ENCODE peak calls at places on chromosomes 13 and 19, in four cellular contexts. One of them, this sample, is unnamed.
A peak's percentile ranks its signal among the peaks of the same experiment; 100 is the strongest.

GRCh38 chr19:46860846-46861690 is at the start of gene ARHGAP35:
- DNase-seq in heart right ventricle: peak; percentile 43
- DNase-seq in fibroblast of lung: no peak
- DNase-seq in aorta: peak; percentile 87
- DNase-seq in this sample: peak; percentile 71

GRCh38 chr19:39032164-39032918 is at the start of gene FBXO27:
- DNase-seq in heart right ventricle: peak; percentile 30
- DNase-seq in fibroblast of lung: peak; percentile 21
- DNase-seq in aorta: peak; percentile 81
- DNase-seq in this sample: peak; percentile 25

GRCh38 chr19:39200066-39200817 is 3.5 kb downstream of the NCCRP1 start:
- DNase-seq in heart right ventricle: no peak
- DNase-seq in fibroblast of lung: no peak
- DNase-seq in aorta: no peak
- DNase-seq in this sample: no peak

GRCh38 chr13:33347866-33348265 is 62.3 kb upstream of the STARD13 start:
- DNase-seq in heart right ventricle: no peak
- DNase-seq in fibroblast of lung: peak; percentile 13
- DNase-seq in aorta: no peak
- DNase-seq in this sample: peak; percentile 15

GRCh38 chr19:13128583-13128982 is 10.5 kb downstream of the NACC1 start:
- DNase-seq in heart right ventricle: no peak
- DNase-seq in fibroblast of lung: no peak
- DNase-seq in aorta: no peak
- DNase-seq in this sample: no peak

GRCh38 chr13:22964245-22964966 is 216.4 kb upstream of the SGCG start:
- DNase-seq in heart right ventricle: no peak
- DNase-seq in fibroblast of lung: no peak
- DNase-seq in aorta: no peak
- DNase-seq in this sample: no peak

GRCh38 chr13:40922437-40923040 is 96.6 kb downstream of the ELF1 start:
- DNase-seq in heart right ventricle: peak; percentile 18
- DNase-seq in fibroblast of lung: no peak
- DNase-seq in aorta: no peak
- DNase-seq in this sample: no peak

GRCh38 chr19:29858621-29859020 is 46.8 kb downstream of the CCNE1 start:
- DNase-seq in heart right ventricle: no peak
- DNase-seq in fibroblast of lung: no peak
- DNase-seq in aorta: peak; percentile 66
- DNase-seq in this sample: no peak

GRCh38 chr19:6362351-6362801 is 1.0 kb downstream of the CLPP start:
- DNase-seq in heart right ventricle: no peak
- DNase-seq in fibroblast of lung: no peak
- DNase-seq in aorta: no peak
- DNase-seq in this sample: no peak

GRCh38 chr19:7866399-7867091 is 7.6 kb downstream of the PRR36 start:
- DNase-seq in heart right ventricle: no peak
- DNase-seq in fibroblast of lung: no peak
- DNase-seq in aorta: no peak
- DNase-seq in this sample: no peak

GRCh38 chr19:12792048-12792852 is 964 bp downstream of the JUNB start:
- DNase-seq in heart right ventricle: peak; percentile 76
- DNase-seq in fibroblast of lung: no peak
- DNase-seq in aorta: peak; percentile 88
- DNase-seq in this sample: peak; percentile 65

GRCh38 chr19:40465025-40465780 is at the start of gene BLVRB:
- DNase-seq in heart right ventricle: no peak
- DNase-seq in fibroblast of lung: peak; percentile 83
- DNase-seq in aorta: no peak
- DNase-seq in this sample: no peak

GRCh38 chr19:16587031-16588023 is 15.1 kb upstream of the SLC35E1 start:
- DNase-seq in heart right ventricle: no peak
- DNase-seq in fibroblast of lung: peak; percentile 71
- DNase-seq in aorta: no peak
- DNase-seq in this sample: no peak

GRCh38 chr13:31321457-31321856 is 121.7 kb downstream of the B3GLCT start:
- DNase-seq in heart right ventricle: no peak
- DNase-seq in fibroblast of lung: no peak
- DNase-seq in aorta: no peak
- DNase-seq in this sample: no peak

GRCh38 chr13:102699419-102699961 is 4.6 kb upstream of the METTL21C start:
- DNase-seq in heart right ventricle: no peak
- DNase-seq in fibroblast of lung: no peak
- DNase-seq in aorta: no peak
- DNase-seq in this sample: no peak

GRCh38 chr13:96238861-96239260 is 149.0 kb downstream of the HS6ST3 start:
- DNase-seq in heart right ventricle: no peak
- DNase-seq in fibroblast of lung: peak; percentile 68
- DNase-seq in aorta: no peak
- DNase-seq in this sample: no peak

GRCh38 chr19:53809518-53810186 is 14.5 kb downstream of the NLRP12 start:
- DNase-seq in heart right ventricle: no peak
- DNase-seq in fibroblast of lung: no peak
- DNase-seq in aorta: no peak
- DNase-seq in this sample: no peak

GRCh38 chr19:1767464-1767933 is 14.2 kb downstream of the ONECUT3 start:
- DNase-seq in heart right ventricle: peak; percentile 48
- DNase-seq in fibroblast of lung: no peak
- DNase-seq in aorta: no peak
- DNase-seq in this sample: peak; percentile 8

GRCh38 chr13:51154029-51154555 is 43.0 kb upstream of the C13orf42 start:
- DNase-seq in heart right ventricle: no peak
- DNase-seq in fibroblast of lung: peak; percentile 73
- DNase-seq in aorta: no peak
- DNase-seq in this sample: no peak

GRCh38 chr19:47407417-47407774 is 11.9 kb downstream of the MEIS3 start:
- DNase-seq in heart right ventricle: no peak
- DNase-seq in fibroblast of lung: no peak
- DNase-seq in aorta: no peak
- DNase-seq in this sample: no peak

GRCh38 chr13:101626925-101627555 is 174.6 kb downstream of the ITGBL1 start:
- DNase-seq in heart right ventricle: no peak
- DNase-seq in fibroblast of lung: no peak
- DNase-seq in aorta: no peak
- DNase-seq in this sample: no peak

GRCh38 chr13:101624981-101625380 is 172.5 kb downstream of the ITGBL1 start:
- DNase-seq in heart right ventricle: no peak
- DNase-seq in fibroblast of lung: no peak
- DNase-seq in aorta: no peak
- DNase-seq in this sample: no peak

GRCh38 chr13:101627556-101627943 is 175.1 kb downstream of the ITGBL1 start:
- DNase-seq in heart right ventricle: no peak
- DNase-seq in fibroblast of lung: peak; percentile 28
- DNase-seq in aorta: no peak
- DNase-seq in this sample: no peak

GRCh38 chr13:101631403-101631802 is 178.9 kb downstream of the ITGBL1 start:
- DNase-seq in heart right ventricle: no peak
- DNase-seq in fibroblast of lung: no peak
- DNase-seq in aorta: no peak
- DNase-seq in this sample: no peak

DNA sequence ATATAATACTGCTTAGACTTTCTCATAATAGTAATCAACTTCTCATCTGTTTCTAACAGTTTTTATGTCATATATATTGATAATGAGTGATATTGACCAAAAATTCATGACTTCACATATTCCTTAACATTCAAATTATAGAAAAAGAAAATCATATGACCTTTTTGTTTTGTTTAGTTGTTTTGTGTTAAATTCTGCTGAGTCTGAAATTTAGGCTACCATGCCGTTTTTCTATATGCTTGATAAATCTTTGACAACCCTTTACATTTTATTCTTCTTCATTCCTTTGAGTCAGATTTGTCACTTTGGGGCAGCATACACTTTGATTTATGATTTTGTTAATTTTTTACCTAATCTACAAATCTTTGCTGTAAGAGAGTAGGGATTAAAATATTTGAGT is 176.4 kb downstream of the ITGBL1 start:
- DNase-seq in heart right ventricle: no peak
- DNase-seq in fibroblast of lung: no peak
- DNase-seq in aorta: no peak
- DNase-seq in this sample: no peak
- H3K27ac ChIP-seq in heart right ventricle: no peak overlapping the region
- H3K27ac ChIP-seq in fibroblast of lung: no peak overlapping the region
- H3K27ac ChIP-seq in aorta: no peak overlapping the region
- H3K27ac ChIP-seq in this sample: no peak overlapping the region

GRCh38 chr13:111241006-111241755 is 79.3 kb upstream of the TEX29 start:
- DNase-seq in heart right ventricle: no peak
- DNase-seq in fibroblast of lung: no peak
- DNase-seq in aorta: no peak
- DNase-seq in this sample: peak; percentile 80

GRCh38 chr13:111243981-111244380 is 76.5 kb upstream of the TEX29 start:
- DNase-seq in heart right ventricle: no peak
- DNase-seq in fibroblast of lung: no peak
- DNase-seq in aorta: no peak
- DNase-seq in this sample: no peak

GRCh38 chr13:111241862-111242261 is 78.6 kb upstream of the TEX29 start:
- DNase-seq in heart right ventricle: no peak
- DNase-seq in fibroblast of lung: no peak
- DNase-seq in aorta: no peak
- DNase-seq in this sample: no peak

GRCh38 chr13:111239754-111240670 is 80.4 kb upstream of the TEX29 start:
- DNase-seq in heart right ventricle: no peak
- DNase-seq in fibroblast of lung: no peak
- DNase-seq in aorta: no peak
- DNase-seq in this sample: no peak

GRCh38 chr13:111242585-111242984 is 77.9 kb upstream of the TEX29 start:
- DNase-seq in heart right ventricle: no peak
- DNase-seq in fibroblast of lung: no peak
- DNase-seq in aorta: no peak
- DNase-seq in this sample: no peak
- H3K27ac ChIP-seq in heart right ventricle: no peak overlapping the region
- H3K27ac ChIP-seq in fibroblast of lung: no peak overlapping the region
- H3K27ac ChIP-seq in aorta: no peak overlapping the region
- H3K27ac ChIP-seq in this sample: peak overlapping the region; percentile 70

GRCh38 chr13:66977156-66977555 is 253.0 kb downstream of the PCDH9 start:
- DNase-seq in heart right ventricle: no peak
- DNase-seq in fibroblast of lung: no peak
- DNase-seq in aorta: no peak
- DNase-seq in this sample: no peak
- H3K27ac ChIP-seq in heart right ventricle: no peak overlapping the region
- H3K27ac ChIP-seq in fibroblast of lung: no peak overlapping the region
- H3K27ac ChIP-seq in aorta: no peak overlapping the region
- H3K27ac ChIP-seq in this sample: peak overlapping the region; percentile 36

GRCh38 chr19:4870025-4870700 is 2.7 kb upstream of the PLIN3 start:
- DNase-seq in heart right ventricle: peak; percentile 30
- DNase-seq in fibroblast of lung: peak; percentile 91
- DNase-seq in aorta: peak; percentile 87
- DNase-seq in this sample: no peak
- H3K27ac ChIP-seq in heart right ventricle: no peak overlapping the region
- H3K27ac ChIP-seq in fibroblast of lung: peak overlapping the region; percentile 46
- H3K27ac ChIP-seq in aorta: no peak overlapping the region
- H3K27ac ChIP-seq in this sample: no peak overlapping the region

GRCh38 chr13:39493966-39494365 is 109.0 kb downstream of the LHFPL6 start:
- DNase-seq in heart right ventricle: no peak
- DNase-seq in fibroblast of lung: no peak
- DNase-seq in aorta: no peak
- DNase-seq in this sample: no peak
- H3K27ac ChIP-seq in heart right ventricle: no peak overlapping the region
- H3K27ac ChIP-seq in fibroblast of lung: no peak overlapping the region
- H3K27ac ChIP-seq in aorta: no peak overlapping the region
- H3K27ac ChIP-seq in this sample: no peak overlapping the region

GRCh38 chr13:98665638-98665995 is 86.9 kb downstream of the SLC15A1 start:
- DNase-seq in heart right ventricle: no peak
- DNase-seq in fibroblast of lung: peak; percentile 60
- DNase-seq in aorta: no peak
- DNase-seq in this sample: no peak

GRCh38 chr13:98664510-98664909 is 87.6 kb upstream of the STK24 start:
- DNase-seq in heart right ventricle: no peak
- DNase-seq in fibroblast of lung: no peak
- DNase-seq in aorta: no peak
- DNase-seq in this sample: no peak

GRCh38 chr13:98664047-98664446 is 87.1 kb upstream of the STK24 start:
- DNase-seq in heart right ventricle: no peak
- DNase-seq in fibroblast of lung: peak; percentile 95
- DNase-seq in aorta: no peak
- DNase-seq in this sample: no peak

GRCh38 chr13:98664924-98665637 is 87.4 kb downstream of the SLC15A1 start:
- DNase-seq in heart right ventricle: no peak
- DNase-seq in fibroblast of lung: peak; percentile 59
- DNase-seq in aorta: no peak
- DNase-seq in this sample: no peak
- H3K27ac ChIP-seq in heart right ventricle: no peak overlapping the region
- H3K27ac ChIP-seq in fibroblast of lung: no peak overlapping the region
- H3K27ac ChIP-seq in aorta: no peak overlapping the region
- H3K27ac ChIP-seq in this sample: no peak overlapping the region

GRCh38 chr13:113548778-113549621 is 35.6 kb upstream of the TFDP1 start:
- DNase-seq in heart right ventricle: no peak
- DNase-seq in fibroblast of lung: no peak
- DNase-seq in aorta: peak; percentile 66
- DNase-seq in this sample: no peak

GRCh38 chr13:113547248-113547971 is 37.1 kb upstream of the TFDP1 start:
- DNase-seq in heart right ventricle: no peak
- DNase-seq in fibroblast of lung: peak; percentile 84
- DNase-seq in aorta: peak; percentile 69
- DNase-seq in this sample: no peak

GRCh38 chr13:113545931-113546516 is 38.5 kb upstream of the TFDP1 start:
- DNase-seq in heart right ventricle: no peak
- DNase-seq in fibroblast of lung: no peak
- DNase-seq in aorta: peak; percentile 76
- DNase-seq in this sample: no peak

GRCh38 chr13:113546571-113547247 is 37.8 kb upstream of the TFDP1 start:
- DNase-seq in heart right ventricle: peak; percentile 58
- DNase-seq in fibroblast of lung: no peak
- DNase-seq in aorta: peak; percentile 86
- DNase-seq in this sample: no peak

GRCh38 chr13:113548171-113548641 is 36.3 kb upstream of the TFDP1 start:
- DNase-seq in heart right ventricle: no peak
- DNase-seq in fibroblast of lung: peak; percentile 85
- DNase-seq in aorta: peak; percentile 78
- DNase-seq in this sample: no peak
- H3K27ac ChIP-seq in heart right ventricle: peak overlapping the region; percentile 49
- H3K27ac ChIP-seq in fibroblast of lung: no peak overlapping the region
- H3K27ac ChIP-seq in aorta: no peak overlapping the region
- H3K27ac ChIP-seq in this sample: no peak overlapping the region

DNA sequence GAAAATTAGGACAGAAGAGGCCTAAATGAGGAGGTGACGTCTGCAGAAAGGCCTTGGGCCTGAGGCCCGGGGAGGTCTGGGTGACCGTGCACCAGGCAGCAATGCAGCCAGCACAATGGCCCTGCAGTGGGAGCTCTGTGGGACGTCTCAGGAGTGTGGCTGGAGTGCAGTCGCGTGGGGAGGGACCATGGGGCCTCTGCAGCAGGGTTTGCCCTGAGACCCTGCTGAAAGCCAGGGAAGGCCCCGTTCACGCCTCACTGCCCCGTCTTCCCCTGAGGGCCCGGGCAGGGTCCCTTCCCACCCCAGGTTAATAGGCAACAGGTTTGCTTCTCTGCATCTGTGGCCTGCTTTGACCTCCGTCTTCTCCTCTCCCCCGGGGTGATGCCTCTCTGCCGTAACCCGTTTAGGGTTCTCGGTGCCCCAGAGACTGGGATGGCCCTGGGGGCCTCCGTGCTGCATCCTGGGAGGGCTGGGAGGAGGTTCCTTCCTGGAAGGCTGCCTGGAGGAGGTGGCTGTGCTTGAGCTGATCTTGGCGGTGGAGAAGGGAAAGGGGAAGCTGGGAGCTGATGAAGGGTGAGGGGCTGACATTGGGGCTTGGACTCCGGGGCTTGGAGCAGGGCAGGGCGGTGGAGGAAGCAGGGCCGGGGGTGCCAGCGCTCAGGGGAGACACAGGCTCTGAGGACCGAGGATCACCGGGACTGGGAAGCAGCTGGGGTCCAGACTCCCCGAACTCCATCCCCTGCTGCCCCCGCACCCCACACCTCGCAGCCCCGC is 9.7 kb downstream of the PALM start:
- DNase-seq in heart right ventricle: no peak
- DNase-seq in fibroblast of lung: no peak
- DNase-seq in aorta: no peak
- DNase-seq in this sample: peak; percentile 14
- H3K27ac ChIP-seq in heart right ventricle: peak overlapping the region; percentile 63
- H3K27ac ChIP-seq in fibroblast of lung: no peak overlapping the region
- H3K27ac ChIP-seq in aorta: no peak overlapping the region
- H3K27ac ChIP-seq in this sample: no peak overlapping the region